ENCODE peak calls at places on chromosome 2, in five cellular contexts. N is COR-L47; H is activated CD8-positive, alpha-beta memory T cell treated with anti-CD3 and anti-CD28 coated beads for 24 hours; L is esophagus squamous epithelium; T is activated CD4-positive, alpha-beta T cell treated with anti-CD3 and anti-CD28 coated beads, Interleukin-2, amount 50 U/mL, for 1 hour. M is an unnamed sample.

GRCh38 chr2:66466435-66466834 is 31.5 kb downstream of the MEIS1 start:
- DNase-seq in N (no peak), L (no peak), T (no peak), H (no peak), M (no peak)

GRCh38 chr2:199484927-199485326 is 27.2 kb upstream of the SATB2 start:
- DNase-seq in L (no peak), T (no peak), H (no peak), N (peak), M (no peak)

GRCh38 chr2:37816036-37816435 is 109.1 kb upstream of the RMDN2 start:
- DNase-seq in T (no peak), L (no peak), H (no peak), N (no peak), M (no peak)

GRCh38 chr2:30305235-30305634 is 73.9 kb downstream of the LBH start:
- DNase-seq in T (no peak), L (no peak), N (no peak), H (no peak), M (no peak)

GRCh38 chr2:181594322-181594721 is 62.6 kb downstream of the CERKL start:
- DNase-seq in T (no peak), H (no peak), N (no peak), L (no peak), M (no peak)

GRCh38 chr2:240983361-240983995 is 14.9 kb upstream of the SNED1 start:
- DNase-seq in H (peak), N (peak), T (peak), L (no peak), M (no peak)

GRCh38 chr2:239985356-239985755 is 39.8 kb downstream of the NDUFA10 start:
- DNase-seq in N (no peak), T (no peak), H (no peak), L (no peak), M (no peak)

GRCh38 chr2:6865346-6866238 is at the start of gene CMPK2:
- DNase-seq in T (peak), H (peak), N (peak), L (peak), M (peak)

GRCh38 chr2:224938670-224939309 is 103.5 kb downstream of the DOCK10 start:
- DNase-seq in H (no peak), L (no peak), T (no peak), N (no peak), M (no peak)

GRCh38 chr2:159516241-159516758 is 100.0 kb downstream of the BAZ2B start:
- DNase-seq in L (no peak), T (peak), N (peak), H (no peak), M (peak)

GRCh38 chr2:157327621-157328102 is 2.0 kb upstream of the ERMN start:
- DNase-seq in N (peak), H (peak), T (peak), L (peak), M (peak)

GRCh38 chr2:20992201-20992711 is 51.6 kb downstream of the APOB start:
- DNase-seq in T (no peak), N (no peak), L (no peak), H (no peak), M (no peak)

GRCh38 chr2:71505086-71505769 is 51.9 kb downstream of the DYSF start:
- DNase-seq in N (peak), T (no peak), L (no peak), H (no peak), M (peak)

GRCh38 chr2:96502891-96503636 is 2.1 kb downstream of the NEURL3 start:
- DNase-seq in H (no peak), L (no peak), T (no peak), N (no peak), M (no peak)

GRCh38 chr2:72738096-72738495 is 87.7 kb downstream of the EXOC6B start:
- DNase-seq in H (no peak), L (no peak), N (no peak), T (no peak), M (no peak)

GRCh38 chr2:66571873-66572272 is 136.9 kb downstream of the MEIS1 start:
- DNase-seq in H (no peak), T (no peak), L (no peak), N (no peak), M (no peak)

GRCh38 chr2:122851972-122852531 is 1096.6 kb downstream of the TSN start:
- DNase-seq in H (no peak), N (no peak), T (no peak), L (no peak), M (no peak)

GRCh38 chr2:45745231-45745630 is 93.8 kb downstream of the PRKCE start:
- DNase-seq in T (no peak), H (no peak), L (no peak), N (no peak), M (no peak)

GRCh38 chr2:161402297-161402696 is 13.8 kb upstream of the TBR1 start:
- DNase-seq in N (no peak), L (no peak), T (no peak), H (no peak), M (no peak)

GRCh38 chr2:136534817-136535216 is 230.5 kb upstream of the THSD7B start:
- DNase-seq in H (no peak), T (no peak), L (no peak), N (no peak), M (no peak)

GRCh38 chr2:192091480-192091879 is 103.3 kb downstream of the TMEFF2 start:
- DNase-seq in N (no peak), H (no peak), L (no peak), T (no peak), M (no peak)

GRCh38 chr2:223868005-223868404 is 30.6 kb upstream of the AP1S3 start:
- DNase-seq in T (no peak), N (no peak), L (no peak), H (no peak), M (peak)

GRCh38 chr2:468631-469310 is 180.9 kb upstream of the ALKAL2 start:
- DNase-seq in T (no peak), L (no peak), H (no peak), N (no peak), M (no peak)

GRCh38 chr2:64325852-64326577 is 127.9 kb upstream of the LGALSL start:
- DNase-seq in H (peak), L (no peak), N (no peak), T (peak), M (no peak)

GRCh38 chr2:232490221-232491138 is 2.8 kb upstream of the ECEL1 start:
- DNase-seq in N (no peak), T (no peak), L (no peak), H (no peak), M (no peak)

GRCh38 chr2:10012963-10013461 is 30.3 kb upstream of the KLF11 start:
- DNase-seq in N (no peak), H (no peak), L (no peak), T (no peak), M (no peak)

M was measured in NCI-H2171.